ENCODE peak calls at places on chromosomes 16 and 17, in nine cellular contexts. U is kidney glomerular epithelial cell, W is cerebellar cortex, I is fibroblast of lung, H is endothelial cell, Z is erythroblast, K is astrocyte of the spinal cord, Q is DND-41, E is NCI-H460. S is an unnamed sample.

GRCh38 chr16:64362193-64362592 is 759.7 kb downstream of the CDH11 start:
- DNase-seq in U (peak), W (no peak), I (no peak), H (no peak), Z (no peak), K (peak), Q (no peak), E (no peak), S (no peak)

GRCh38 chr16:63361032-63361624 is 1324.9 kb upstream of the CDH8 start:
- DNase-seq in U (peak), W (peak), I (peak), H (peak), Z (peak), K (peak), Q (peak), E (peak), S (no peak)

GRCh38 chr17:48014603-48015037 is 23.0 kb downstream of the COPZ2 start:
- DNase-seq in U (no peak), W (peak), I (no peak), H (no peak), Z (no peak), K (no peak), Q (no peak), E (no peak), S (no peak)

GRCh38 chr17:3838206-3838605 is 7.8 kb downstream of the NCBP3 start:
- DNase-seq in U (no peak), W (no peak), I (no peak), H (no peak), Z (no peak), K (no peak), Q (no peak), E (no peak), S (no peak)

GRCh38 chr17:50909765-50910661 is 43.9 kb upstream of the TOB1 start:
- DNase-seq in U (no peak), W (no peak), I (no peak), H (no peak), Z (no peak), K (no peak), Q (peak), E (peak), S (no peak)

GRCh38 chr17:20960871-20961270 is 81.9 kb downstream of the USP22 start:
- DNase-seq in U (no peak), W (no peak), I (no peak), H (no peak), Z (no peak), K (no peak), Q (no peak), E (no peak), S (no peak)

GRCh38 chr16:3129137-3130131 is 5.4 kb upstream of the ZNF213 start:
- DNase-seq in U (peak), W (peak), I (peak), H (peak), Z (peak), K (peak), Q (peak), E (peak), S (peak)

GRCh38 chr17:35051183-35051578 is 12.3 kb downstream of the RFFL start:
- DNase-seq in U (no peak), W (no peak), I (no peak), H (no peak), Z (peak), K (no peak), Q (peak), E (no peak), S (no peak)

GRCh38 chr16:89409161-89409711 is 81.1 kb downstream of the ANKRD11 start:
- DNase-seq in U (peak), W (no peak), I (no peak), H (no peak), Z (no peak), K (no peak), Q (no peak), E (no peak), S (no peak)

GRCh38 chr17:17938388-17939107 is 33.7 kb downstream of the TOM1L2 start:
- DNase-seq in U (no peak), W (peak), I (no peak), H (no peak), Z (no peak), K (no peak), Q (no peak), E (no peak), S (no peak)

GRCh38 chr17:9729735-9730420 is 61.5 kb downstream of the DHRS7C start:
- DNase-seq in U (peak), W (no peak), I (no peak), H (no peak), Z (no peak), K (no peak), Q (no peak), E (peak), S (no peak)